ENCODE peak calls at places on chromosomes 16 and 17, in eight cellular contexts. One of them, this sample, is unnamed.

GRCh38 chr16:29848420-29849297 is 14.4 kb downstream of the CDIPT start:
- DNase-seq in psoas muscle: peak; percentile 80
- DNase-seq in AG04450: no peak
- DNase-seq in breast epithelium: peak; percentile 34
- DNase-seq in GM20000: peak; percentile 82
- DNase-seq in neural progenitor cell: peak; percentile 76
- DNase-seq in natural killer cell: peak; percentile 75
- DNase-seq in CD8-positive, alpha-beta T cell: peak; percentile 76
- DNase-seq in this sample: peak; percentile 75

GRCh38 chr16:79312502-79312901 is 288.0 kb downstream of the MAF start:
- DNase-seq in neural progenitor cell: no peak
- DNase-seq in breast epithelium: no peak
- DNase-seq in GM20000: no peak
- DNase-seq in CD8-positive, alpha-beta T cell: no peak
- DNase-seq in psoas muscle: no peak
- DNase-seq in natural killer cell: no peak
- DNase-seq in AG04450: no peak
- DNase-seq in this sample: no peak

GRCh38 chr16:59859606-59860402 is 1125.7 kb upstream of the GOT2 start:
- DNase-seq in natural killer cell: no peak
- DNase-seq in breast epithelium: no peak
- DNase-seq in neural progenitor cell: no peak
- DNase-seq in AG04450: no peak
- DNase-seq in psoas muscle: no peak
- DNase-seq in GM20000: no peak
- DNase-seq in CD8-positive, alpha-beta T cell: no peak
- DNase-seq in this sample: no peak

GRCh38 chr16:10895053-10895946 is 18.3 kb downstream of the CIITA start:
- DNase-seq in AG04450: no peak
- DNase-seq in neural progenitor cell: peak; percentile 90
- DNase-seq in CD8-positive, alpha-beta T cell: peak; percentile 15
- DNase-seq in psoas muscle: peak; percentile 54
- DNase-seq in breast epithelium: no peak
- DNase-seq in GM20000: peak; percentile 51
- DNase-seq in natural killer cell: no peak
- DNase-seq in this sample: no peak

GRCh38 chr17:68777243-68777855 is 176.2 kb upstream of the FAM20A start:
- DNase-seq in neural progenitor cell: peak; percentile 65
- DNase-seq in breast epithelium: peak; percentile 51
- DNase-seq in GM20000: peak; percentile 40
- DNase-seq in AG04450: peak; percentile 36
- DNase-seq in CD8-positive, alpha-beta T cell: no peak
- DNase-seq in natural killer cell: no peak
- DNase-seq in psoas muscle: peak; percentile 53
- DNase-seq in this sample: no peak

GRCh38 chr17:68868708-68869107 is 86.5 kb downstream of the ABCA8 start:
- DNase-seq in natural killer cell: no peak
- DNase-seq in psoas muscle: no peak
- DNase-seq in CD8-positive, alpha-beta T cell: no peak
- DNase-seq in AG04450: no peak
- DNase-seq in GM20000: no peak
- DNase-seq in breast epithelium: no peak
- DNase-seq in neural progenitor cell: no peak
- DNase-seq in this sample: no peak

GRCh38 chr17:71753070-71753469 is 367.8 kb upstream of the SOX9 start:
- DNase-seq in neural progenitor cell: no peak
- DNase-seq in natural killer cell: no peak
- DNase-seq in GM20000: no peak
- DNase-seq in AG04450: no peak
- DNase-seq in CD8-positive, alpha-beta T cell: no peak
- DNase-seq in psoas muscle: no peak
- DNase-seq in breast epithelium: no peak
- DNase-seq in this sample: no peak

GRCh38 chr16:57967916-57968315 is 3.0 kb downstream of the CNGB1 start:
- DNase-seq in natural killer cell: no peak
- DNase-seq in GM20000: no peak
- DNase-seq in psoas muscle: no peak
- DNase-seq in AG04450: no peak
- DNase-seq in breast epithelium: no peak
- DNase-seq in neural progenitor cell: no peak
- DNase-seq in CD8-positive, alpha-beta T cell: no peak
- DNase-seq in this sample: no peak

GRCh38 chr17:73562896-73563295 is 81.3 kb downstream of the SDK2 start:
- DNase-seq in neural progenitor cell: no peak
- DNase-seq in psoas muscle: no peak
- DNase-seq in natural killer cell: no peak
- DNase-seq in CD8-positive, alpha-beta T cell: no peak
- DNase-seq in GM20000: no peak
- DNase-seq in AG04450: no peak
- DNase-seq in breast epithelium: no peak
- DNase-seq in this sample: no peak

GRCh38 chr16:26952411-26952810 is 114.3 kb upstream of the C16orf82 start:
- DNase-seq in CD8-positive, alpha-beta T cell: no peak
- DNase-seq in GM20000: no peak
- DNase-seq in natural killer cell: no peak
- DNase-seq in breast epithelium: no peak
- DNase-seq in neural progenitor cell: no peak
- DNase-seq in AG04450: no peak
- DNase-seq in psoas muscle: no peak
- DNase-seq in this sample: no peak

GRCh38 chr17:8066841-8067775 is 20.4 kb downstream of the ALOX12B start:
- DNase-seq in psoas muscle: no peak
- DNase-seq in neural progenitor cell: peak; percentile 32
- DNase-seq in GM20000: no peak
- DNase-seq in AG04450: no peak
- DNase-seq in CD8-positive, alpha-beta T cell: no peak
- DNase-seq in natural killer cell: no peak
- DNase-seq in breast epithelium: no peak
- DNase-seq in this sample: no peak

GRCh38 chr16:24747425-24747824 is 18.0 kb downstream of the TNRC6A start:
- DNase-seq in natural killer cell: no peak
- DNase-seq in CD8-positive, alpha-beta T cell: no peak
- DNase-seq in GM20000: no peak
- DNase-seq in AG04450: no peak
- DNase-seq in breast epithelium: no peak
- DNase-seq in psoas muscle: no peak
- DNase-seq in neural progenitor cell: no peak
- DNase-seq in this sample: no peak

GRCh38 chr17:44376124-44376523 is 12.5 kb upstream of the FAM171A2 start:
- DNase-seq in neural progenitor cell: peak; percentile 60
- DNase-seq in breast epithelium: no peak
- DNase-seq in natural killer cell: no peak
- DNase-seq in AG04450: no peak
- DNase-seq in CD8-positive, alpha-beta T cell: no peak
- DNase-seq in psoas muscle: peak; percentile 24
- DNase-seq in GM20000: peak; percentile 75
- DNase-seq in this sample: no peak

GRCh38 chr16:347203-347602 is 5.3 kb downstream of the AXIN1 start:
- DNase-seq in natural killer cell: no peak
- DNase-seq in breast epithelium: no peak
- DNase-seq in GM20000: no peak
- DNase-seq in neural progenitor cell: no peak
- DNase-seq in CD8-positive, alpha-beta T cell: no peak
- DNase-seq in AG04450: no peak
- DNase-seq in psoas muscle: no peak
- DNase-seq in this sample: no peak

GRCh38 chr17:62321451-62321850 is 58.9 kb upstream of the EFCAB3 start:
- DNase-seq in GM20000: no peak
- DNase-seq in psoas muscle: no peak
- DNase-seq in natural killer cell: no peak
- DNase-seq in neural progenitor cell: no peak
- DNase-seq in CD8-positive, alpha-beta T cell: no peak
- DNase-seq in breast epithelium: no peak
- DNase-seq in AG04450: no peak
- DNase-seq in this sample: no peak

GRCh38 chr16:85624646-85625045 is 11.5 kb downstream of the GSE1 start:
- DNase-seq in AG04450: no peak
- DNase-seq in CD8-positive, alpha-beta T cell: no peak
- DNase-seq in psoas muscle: no peak
- DNase-seq in breast epithelium: no peak
- DNase-seq in neural progenitor cell: no peak
- DNase-seq in GM20000: no peak
- DNase-seq in natural killer cell: no peak
- DNase-seq in this sample: no peak

GRCh38 chr16:66427451-66427860 is 361 bp downstream of the BEAN1 start:
- DNase-seq in AG04450: no peak
- DNase-seq in natural killer cell: no peak
- DNase-seq in psoas muscle: no peak
- DNase-seq in GM20000: peak; percentile 38
- DNase-seq in CD8-positive, alpha-beta T cell: no peak
- DNase-seq in neural progenitor cell: no peak
- DNase-seq in breast epithelium: no peak
- DNase-seq in this sample: no peak

GRCh38 chr16:66430214-66430613 is 3.1 kb downstream of the BEAN1 start:
- DNase-seq in CD8-positive, alpha-beta T cell: no peak
- DNase-seq in psoas muscle: no peak
- DNase-seq in AG04450: no peak
- DNase-seq in GM20000: no peak
- DNase-seq in natural killer cell: no peak
- DNase-seq in neural progenitor cell: no peak
- DNase-seq in breast epithelium: no peak
- DNase-seq in this sample: no peak

GRCh38 chr16:66427871-66428681 is 981 bp downstream of the BEAN1 start:
- DNase-seq in natural killer cell: no peak
- DNase-seq in AG04450: no peak
- DNase-seq in GM20000: peak; percentile 38
- DNase-seq in breast epithelium: no peak
- DNase-seq in CD8-positive, alpha-beta T cell: no peak
- DNase-seq in psoas muscle: no peak
- DNase-seq in neural progenitor cell: peak; percentile 58
- DNase-seq in this sample: no peak

GRCh38 chr16:66428682-66429251 is 1.7 kb downstream of the BEAN1 start:
- DNase-seq in natural killer cell: no peak
- DNase-seq in AG04450: no peak
- DNase-seq in CD8-positive, alpha-beta T cell: no peak
- DNase-seq in GM20000: no peak
- DNase-seq in psoas muscle: no peak
- DNase-seq in breast epithelium: no peak
- DNase-seq in neural progenitor cell: no peak
- DNase-seq in this sample: no peak

DNA sequence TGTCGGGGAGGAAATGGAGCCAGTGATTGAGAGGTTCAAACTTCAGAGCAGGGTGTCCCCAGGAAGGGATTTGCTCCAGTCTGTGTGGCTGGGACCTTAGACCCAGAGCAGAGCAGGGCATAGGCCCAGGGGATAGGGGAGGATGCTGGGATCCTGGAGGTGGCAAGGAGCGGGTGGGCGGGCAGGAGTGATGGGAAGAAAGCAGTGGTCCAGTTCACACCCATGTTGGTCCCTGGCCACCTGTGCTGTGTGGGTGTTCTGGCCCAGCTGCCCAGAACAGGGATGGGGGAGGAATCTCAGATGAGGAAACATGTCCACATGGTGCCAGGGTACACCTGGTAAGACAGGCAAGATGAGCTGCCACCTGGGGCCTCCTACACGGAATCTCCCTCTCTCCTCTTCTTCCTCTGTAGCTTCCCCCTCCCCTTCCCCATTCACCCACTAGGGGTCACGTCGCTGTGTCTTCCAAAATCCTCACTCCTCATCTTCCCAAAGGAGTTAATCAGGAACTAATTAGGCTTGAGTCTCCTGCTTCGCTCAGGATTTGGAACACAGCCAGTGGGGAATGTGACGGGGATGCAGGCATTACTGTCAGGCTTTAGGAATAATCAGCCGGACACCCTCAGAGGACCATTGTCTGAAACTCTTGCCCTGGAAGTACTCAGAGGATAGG is 2.3 kb downstream of the BEAN1 start:
- DNase-seq in breast epithelium: no peak
- DNase-seq in neural progenitor cell: peak; percentile 75
- DNase-seq in AG04450: no peak
- DNase-seq in natural killer cell: no peak
- DNase-seq in CD8-positive, alpha-beta T cell: no peak
- DNase-seq in psoas muscle: no peak
- DNase-seq in GM20000: no peak
- DNase-seq in this sample: no peak
- TF ChIP-seq CTCF in breast epithelium: no peak
- TF ChIP-seq CTCF in neural progenitor cell: peak; percentile 49
- TF ChIP-seq CTCF in AG04450: no peak
- TF ChIP-seq CTCF in natural killer cell: no peak
- TF ChIP-seq CTCF in CD8-positive, alpha-beta T cell: no peak
- TF ChIP-seq CTCF in psoas muscle: no peak
- TF ChIP-seq CTCF in GM20000: no peak
- TF ChIP-seq CTCF in this sample: no peak

DNA sequence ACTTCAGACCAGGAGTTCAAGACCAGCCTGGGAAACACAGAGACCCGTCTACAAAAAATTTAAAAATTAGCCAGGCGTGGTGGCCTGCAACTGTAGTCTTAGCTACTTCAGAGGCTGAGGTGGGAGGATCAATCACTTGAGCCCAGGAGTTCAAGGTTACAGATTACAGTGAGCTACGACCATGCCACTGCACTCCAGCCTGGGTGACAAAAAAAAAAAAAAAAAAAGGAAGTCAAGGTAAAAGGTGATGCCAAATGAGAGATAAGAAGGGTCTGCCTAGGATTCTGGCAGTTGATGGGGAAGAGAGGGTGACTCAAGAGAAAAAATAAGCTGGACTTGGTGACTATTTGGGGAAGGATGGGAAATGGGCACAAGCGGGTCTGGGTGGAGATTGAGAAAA is 32.5 kb downstream of the MYO18A start:
- DNase-seq in AG04450: no peak
- DNase-seq in CD8-positive, alpha-beta T cell: no peak
- DNase-seq in psoas muscle: no peak
- DNase-seq in neural progenitor cell: no peak
- DNase-seq in breast epithelium: no peak
- DNase-seq in GM20000: no peak
- DNase-seq in natural killer cell: no peak
- DNase-seq in this sample: no peak
- TF ChIP-seq CTCF in AG04450: no peak
- TF ChIP-seq CTCF in CD8-positive, alpha-beta T cell: no peak
- TF ChIP-seq CTCF in psoas muscle: no peak
- TF ChIP-seq CTCF in neural progenitor cell: no peak
- TF ChIP-seq CTCF in breast epithelium: no peak
- TF ChIP-seq CTCF in GM20000: no peak
- TF ChIP-seq CTCF in natural killer cell: no peak
- TF ChIP-seq CTCF in this sample: no peak

GRCh38 chr17:9402590-9403199 is 172.9 kb downstream of the STX8 start:
- DNase-seq in GM20000: peak; percentile 20
- DNase-seq in natural killer cell: no peak
- DNase-seq in breast epithelium: no peak
- DNase-seq in psoas muscle: no peak
- DNase-seq in CD8-positive, alpha-beta T cell: no peak
- DNase-seq in neural progenitor cell: peak; percentile 39
- DNase-seq in AG04450: no peak
- DNase-seq in this sample: no peak
- TF ChIP-seq CTCF in GM20000: peak; percentile 57
- TF ChIP-seq CTCF in natural killer cell: peak; percentile 61
- TF ChIP-seq CTCF in breast epithelium: no peak
- TF ChIP-seq CTCF in psoas muscle: peak; percentile 29
- TF ChIP-seq CTCF in CD8-positive, alpha-beta T cell: no peak
- TF ChIP-seq CTCF in neural progenitor cell: peak; percentile 56
- TF ChIP-seq CTCF in AG04450: peak; percentile 46
- TF ChIP-seq CTCF in this sample: peak; percentile 36

GRCh38 chr17:21214015-21214776 is at the start of gene TMEM11:
- DNase-seq in natural killer cell: peak; percentile 96
- DNase-seq in CD8-positive, alpha-beta T cell: peak; percentile 92
- DNase-seq in neural progenitor cell: peak; percentile 99
- DNase-seq in psoas muscle: peak; percentile 97
- DNase-seq in GM20000: peak; percentile 99
- DNase-seq in breast epithelium: peak; percentile 94
- DNase-seq in AG04450: peak; percentile 87
- DNase-seq in this sample: peak; percentile 96
- TF ChIP-seq CTCF in natural killer cell: peak; percentile 3
- TF ChIP-seq CTCF in CD8-positive, alpha-beta T cell: peak; percentile 26
- TF ChIP-seq CTCF in neural progenitor cell: no peak
- TF ChIP-seq CTCF in psoas muscle: no peak
- TF ChIP-seq CTCF in GM20000: no peak
- TF ChIP-seq CTCF in breast epithelium: no peak
- TF ChIP-seq CTCF in AG04450: no peak
- TF ChIP-seq CTCF in this sample: no peak

GRCh38 chr16:46883690-46884512 is at the start of gene GPT2:
- DNase-seq in AG04450: peak; percentile 84
- DNase-seq in CD8-positive, alpha-beta T cell: peak; percentile 44
- DNase-seq in psoas muscle: peak; percentile 99
- DNase-seq in natural killer cell: peak; percentile 65
- DNase-seq in neural progenitor cell: peak; percentile 99
- DNase-seq in GM20000: peak; percentile 93
- DNase-seq in breast epithelium: peak; percentile 94
- DNase-seq in this sample: peak; percentile 43
- TF ChIP-seq CTCF in AG04450: no peak
- TF ChIP-seq CTCF in CD8-positive, alpha-beta T cell: no peak
- TF ChIP-seq CTCF in psoas muscle: peak; percentile 15
- TF ChIP-seq CTCF in natural killer cell: no peak
- TF ChIP-seq CTCF in neural progenitor cell: no peak
- TF ChIP-seq CTCF in GM20000: no peak
- TF ChIP-seq CTCF in breast epithelium: no peak
- TF ChIP-seq CTCF in this sample: no peak